ENCODE peak calls at places on chromosome 20, in four cellular contexts. Y, R, C and B are unnamed samples.

GRCh38 chr20:25250508-25250907 is 2.6 kb downstream of the PYGB start:
- DNase-seq in Y (no peak), R (no peak), C (peak; percentile 56), B (no peak)

GRCh38 chr20:17848649-17849048 is 119.9 kb downstream of the SNX5 start:
- DNase-seq in Y (no peak), R (no peak), C (no peak), B (peak; percentile 40)

GRCh38 chr20:49276895-49277785 is 717 bp downstream of the ZNFX1 start:
- DNase-seq in Y (no peak), R (peak; percentile 39), C (peak; percentile 62), B (no peak)

GRCh38 chr20:18058661-18059467 is 1.1 kb upstream of the OVOL2 start:
- DNase-seq in Y (no peak), R (peak; percentile 68), C (no peak), B (no peak)

GRCh38 chr20:8271727-8272126 is 139.7 kb downstream of the PLCB1 start:
- DNase-seq in Y (no peak), R (no peak), C (no peak), B (no peak)

GRCh38 chr20:38473353-38473795 is 731 bp downstream of the RALGAPB start:
- DNase-seq in Y (no peak), R (no peak), C (no peak), B (no peak)

GRCh38 chr20:32231847-32232246 is 24.2 kb downstream of the POFUT1 start:
- DNase-seq in Y (no peak), R (no peak), C (no peak), B (no peak)

GRCh38 chr20:15220778-15221565 is 883.6 kb upstream of the FLRT3 start:
- DNase-seq in Y (peak; percentile 32), R (no peak), C (no peak), B (no peak)

GRCh38 chr20:25310268-25310920 is 62.5 kb downstream of the PYGB start:
- DNase-seq in Y (no peak), R (peak; percentile 63), C (no peak), B (peak; percentile 88)

GRCh38 chr20:31652917-31653385 is 15.2 kb downstream of the COX4I2 start:
- DNase-seq in Y (no peak), R (no peak), C (no peak), B (no peak)

GRCh38 chr20:38109025-38109541 is 56.0 kb downstream of the TGM2 start:
- DNase-seq in Y (no peak), R (no peak), C (no peak), B (no peak)

GRCh38 chr20:54112221-54112884 is 42.0 kb upstream of the BCAS1 start:
- DNase-seq in Y (no peak), R (no peak), C (no peak), B (no peak)

GRCh38 chr20:32661820-32662528 is 11.8 kb downstream of the C20orf203 start:
- DNase-seq in Y (no peak), R (no peak), C (no peak), B (no peak)

GRCh38 chr20:33450867-33451266 is 7.3 kb upstream of the SNTA1 start:
- DNase-seq in Y (no peak), R (no peak), C (no peak), B (no peak)

GRCh38 chr20:25050082-25050481 is 7.9 kb downstream of the ACSS1 start:
- DNase-seq in Y (no peak), R (no peak), C (no peak), B (peak; percentile 8)

GRCh38 chr20:41424546-41424945 is 57.9 kb upstream of the EMILIN3 start:
- DNase-seq in Y (no peak), R (no peak), C (no peak), B (no peak)

GRCh38 chr20:63612276-63612931 is 14.5 kb downstream of the GMEB2 start:
- DNase-seq in Y (no peak), R (peak; percentile 8), C (no peak), B (peak; percentile 81)

GRCh38 chr20:13022401-13023170 is 13.8 kb downstream of the SPTLC3 start:
- DNase-seq in Y (no peak), R (no peak), C (no peak), B (no peak)

GRCh38 chr20:24892931-24893330 is 56.1 kb upstream of the CST7 start:
- DNase-seq in Y (no peak), R (no peak), C (no peak), B (no peak)

GRCh38 chr20:3805594-3806264 is 9.6 kb downstream of the CDC25B start:
- DNase-seq in Y (no peak), R (no peak), C (no peak), B (peak; percentile 25)

GRCh38 chr20:44072381-44072780 is 114.6 kb downstream of the JPH2 start:
- DNase-seq in Y (no peak), R (no peak), C (peak; percentile 9), B (no peak)

GRCh38 chr20:4295226-4295625 is 279.9 kb upstream of the RNF24 start:
- DNase-seq in Y (no peak), R (no peak), C (no peak), B (no peak)

GRCh38 chr20:845226-845868 is 11.8 kb downstream of the FAM110A start:
- DNase-seq in Y (no peak), R (no peak), C (no peak), B (no peak)

GRCh38 chr20:50921055-50921454 is 10.2 kb downstream of the ADNP start:
- DNase-seq in Y (no peak), R (no peak), C (no peak), B (no peak)

GRCh38 chr20:3721912-3722311 is 9.5 kb upstream of the SIGLEC1 start:
- DNase-seq in Y (no peak), R (no peak), C (no peak), B (no peak)

GRCh38 chr20:64084209-64085152 is at the start of gene LKAAEAR1:
- DNase-seq in Y (no peak), R (no peak), C (no peak), B (no peak)

GRCh38 chr20:14838663-14839650 is 501.5 kb upstream of the FLRT3 start:
- DNase-seq in Y (no peak), R (no peak), C (no peak), B (no peak)

GRCh38 chr20:8721098-8721497 is 347.8 kb upstream of the PLCB4 start:
- DNase-seq in Y (no peak), R (peak; percentile 40), C (peak; percentile 72), B (no peak)

GRCh38 chr20:31682927-31683326 is 39.7 kb downstream of the BCL2L1 start:
- DNase-seq in Y (no peak), R (no peak), C (no peak), B (no peak)

GRCh38 chr20:32294071-32294470 is 16.6 kb downstream of the KIF3B start:
- DNase-seq in Y (no peak), R (no peak), C (no peak), B (no peak)

GRCh38 chr20:53652090-53652858 is 58.6 kb upstream of the ZNF217 start:
- DNase-seq in Y (no peak), R (no peak), C (no peak), B (no peak)

GRCh38 chr20:40991181-40991889 is 37.3 kb upstream of the TOP1 start:
- DNase-seq in Y (no peak), R (no peak), C (no peak), B (peak; percentile 90)

GRCh38 chr20:10644458-10645204 is 29.2 kb downstream of the JAG1 start:
- DNase-seq in Y (no peak), R (no peak), C (no peak), B (no peak)

GRCh38 chr20:49717693-49718092 is 4.0 kb upstream of the B4GALT5 start:
- DNase-seq in Y (no peak), R (no peak), C (no peak), B (peak; percentile 63)

GRCh38 chr20:52192296-52193007 is 873 bp upstream of the ZFP64 start:
- DNase-seq in Y (no peak), R (peak; percentile 65), C (no peak), B (no peak)

GRCh38 chr20:18394363-18394762 is 72.5 kb downstream of the DZANK1 start:
- DNase-seq in Y (no peak), R (no peak), C (no peak), B (no peak)

GRCh38 chr20:45552456-45552855 is 5.3 kb upstream of the EPPIN start:
- DNase-seq in Y (no peak), R (no peak), C (no peak), B (no peak)
- TF ChIP-seq CTCF in Y (no peak), R (no peak), C (no peak), B (no peak)

GRCh38 chr20:36860811-36861624 is 14.9 kb upstream of the TLDC2 start:
- DNase-seq in Y (no peak), R (no peak), C (no peak), B (no peak)

GRCh38 chr20:36859282-36859555 is 16.7 kb upstream of the TLDC2 start:
- DNase-seq in Y (no peak), R (no peak), C (no peak), B (no peak)

GRCh38 chr20:36861625-36861874 is 14.4 kb upstream of the TLDC2 start:
- DNase-seq in Y (no peak), R (no peak), C (no peak), B (no peak)

GRCh38 chr20:36860339-36860738 is 15.6 kb upstream of the TLDC2 start:
- DNase-seq in Y (no peak), R (no peak), C (no peak), B (no peak)

GRCh38 chr20:36859700-36860330 is 16.1 kb upstream of the TLDC2 start:
- DNase-seq in Y (no peak), R (no peak), C (no peak), B (no peak)
- TF ChIP-seq CTCF in Y (no peak), R (no peak), C (no peak), B (no peak)

GRCh38 chr20:47489448-47489872 is 12.2 kb upstream of the NCOA3 start:
- DNase-seq in Y (no peak), R (no peak), C (peak; percentile 67), B (peak; percentile 69)

GRCh38 chr20:47493175-47493953 is 8.3 kb upstream of the NCOA3 start:
- DNase-seq in Y (no peak), R (no peak), C (peak; percentile 91), B (peak; percentile 63)

GRCh38 chr20:47492284-47492683 is 9.4 kb upstream of the NCOA3 start:
- DNase-seq in Y (no peak), R (no peak), C (no peak), B (no peak)

GRCh38 chr20:47493954-47494293 is 7.8 kb upstream of the NCOA3 start:
- DNase-seq in Y (no peak), R (no peak), C (no peak), B (no peak)

DNA sequence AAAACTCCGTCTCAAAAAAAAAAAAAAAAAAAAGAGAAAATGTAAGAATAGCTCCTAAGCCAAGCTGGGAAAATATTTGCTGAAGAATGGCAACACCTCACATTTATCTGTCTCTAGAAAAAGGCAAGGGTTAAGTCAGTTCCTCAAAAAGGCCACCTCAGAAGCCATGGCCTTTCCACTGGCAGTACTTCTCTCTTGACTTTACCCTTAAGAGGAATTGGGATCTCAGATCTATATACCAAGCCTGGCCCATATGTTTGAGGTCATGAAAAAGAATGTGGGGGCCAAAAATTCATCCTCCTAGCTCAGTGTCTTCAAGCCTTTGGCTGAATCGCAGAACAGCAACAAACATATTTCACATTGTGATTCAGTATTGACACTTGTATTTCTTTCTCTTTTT is 10.9 kb upstream of the NCOA3 start:
- DNase-seq in Y (no peak), R (no peak), C (no peak), B (no peak)
- TF ChIP-seq CTCF in Y (no peak), R (no peak), C (no peak), B (no peak)

DNA sequence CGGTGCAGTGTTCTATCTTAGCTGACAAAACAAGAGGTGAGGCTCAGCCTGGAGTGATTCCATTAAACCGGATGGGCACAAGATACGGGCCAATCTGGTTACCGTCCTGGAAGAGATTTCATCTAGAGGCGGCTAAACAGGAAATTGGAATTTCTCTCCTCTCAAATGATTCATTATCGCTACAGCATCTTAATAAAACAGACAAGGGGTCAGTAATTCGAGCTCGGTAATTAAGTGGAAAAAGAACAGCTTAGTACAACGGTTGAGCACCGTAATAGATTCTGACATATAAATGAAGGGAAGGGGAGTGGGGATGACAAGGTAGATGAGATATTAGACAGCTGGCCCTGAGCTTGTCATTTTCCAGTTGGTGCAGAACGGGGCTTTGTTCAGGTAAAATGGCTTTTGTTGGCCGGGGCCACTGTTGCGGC is 137.2 kb downstream of the EDN3 start:
- DNase-seq in Y (no peak), R (no peak), C (no peak), B (no peak)
- TF ChIP-seq CTCF in Y (no peak), R (no peak), C (no peak), B (no peak)